ENCODE peak calls at places on chromosomes 11 and 22, in seven cellular contexts. Z, B, E, S, K, O and W are unnamed samples.

GRCh38 chr22:22410121-22410520 is 98.4 kb downstream of the ZNF280B start:
- DNase-seq in Z (no peak), B (no peak), E (peak), S (peak), K (no peak), O (no peak), W (no peak)

GRCh38 chr11:32527776-32528175 is 55.9 kb upstream of the EIF3M start:
- DNase-seq in Z (no peak), B (no peak), E (no peak), S (no peak), K (no peak), O (no peak), W (no peak)

GRCh38 chr11:32575070-32575469 is 8.6 kb upstream of the EIF3M start:
- DNase-seq in Z (no peak), B (no peak), E (no peak), S (no peak), K (no peak), O (no peak), W (no peak)

GRCh38 chr22:37535159-37535558 is 15.9 kb upstream of the CARD10 start:
- DNase-seq in Z (no peak), B (no peak), E (no peak), S (no peak), K (no peak), O (no peak), W (no peak)

GRCh38 chr11:76206327-76207081 is at the start of gene WNT11:
- DNase-seq in Z (peak), B (no peak), E (no peak), S (no peak), K (peak), O (peak), W (no peak)

GRCh38 chr22:42368379-42369249 is 63.6 kb downstream of the NFAM1 start:
- DNase-seq in Z (no peak), B (no peak), E (no peak), S (no peak), K (peak), O (no peak), W (no peak)

GRCh38 chr11:27444801-27445215 is 27.8 kb downstream of the LGR4 start:
- DNase-seq in Z (no peak), B (no peak), E (no peak), S (no peak), K (peak), O (no peak), W (no peak)

GRCh38 chr22:19446603-19447387 is 716 bp downstream of the C22orf39 start:
- DNase-seq in Z (no peak), B (no peak), E (no peak), S (no peak), K (no peak), O (no peak), W (no peak)

GRCh38 chr11:126842038-126842437 is 158.5 kb downstream of the KIRREL3 start:
- DNase-seq in Z (no peak), B (no peak), E (no peak), S (no peak), K (no peak), O (no peak), W (no peak)